ENCODE peak calls at places on chromosomes 11 and 22, in seven cellular contexts. S is dorsolateral prefrontal cortex, O is GM23338, J is A673, P is stomach, C is heart left ventricle, K is AG04449. Q is an unnamed sample.

GRCh38 chr11:57087966-57088365 is 93.8 kb upstream of the LRRC55 start:
- DNase-seq in C (no peak), S (no peak), P (no peak), K (no peak), O (no peak), J (no peak), Q (no peak)

GRCh38 chr22:37196539-37197450 is 8.7 kb upstream of the C1QTNF6 start:
- DNase-seq in C (peak), O (no peak), P (peak), J (peak), S (peak), K (peak), Q (peak)

GRCh38 chr22:41963453-41964105 is 5.7 kb upstream of the SEPTIN3 start:
- DNase-seq in S (peak), P (peak), C (no peak), O (no peak), J (no peak), K (no peak), Q (no peak)

GRCh38 chr11:43508511-43508918 is 149.8 kb downstream of the TTC17 start:
- DNase-seq in O (no peak), C (no peak), J (peak), K (peak), P (no peak), S (no peak), Q (peak)

GRCh38 chr11:124194696-124195418 is 11.7 kb downstream of the OR10D3 start:
- DNase-seq in S (no peak), J (peak), C (no peak), K (no peak), O (peak), P (peak), Q (no peak)

GRCh38 chr22:20391222-20391621 is 2.7 kb upstream of the ZNF74 start:
- DNase-seq in P (no peak), C (no peak), S (no peak), O (no peak), J (no peak), K (no peak), Q (no peak)

GRCh38 chr11:65504671-65505433 is 6.0 kb downstream of the MALAT1 start:
- DNase-seq in P (no peak), O (no peak), C (peak), J (no peak), S (peak), K (no peak), Q (no peak)

GRCh38 chr11:16749666-16750065 is 11.2 kb downstream of the C11orf58 start:
- DNase-seq in C (no peak), P (no peak), S (no peak), K (no peak), O (no peak), J (no peak), Q (no peak)

GRCh38 chr22:40920526-40920925 is 30.7 kb upstream of the RBX1 start:
- DNase-seq in K (no peak), C (no peak), O (no peak), J (no peak), S (no peak), P (no peak), Q (no peak)

GRCh38 chr11:64814712-64815187 is 4.4 kb upstream of the MEN1 start:
- DNase-seq in C (no peak), J (no peak), P (no peak), K (no peak), S (no peak), O (no peak), Q (no peak)

GRCh38 chr11:32050256-32050655 is 40.6 kb upstream of the RCN1 start:
- DNase-seq in S (no peak), K (no peak), C (no peak), P (peak), J (no peak), O (no peak), Q (no peak)

GRCh38 chr22:18024956-18025720 is 777 bp upstream of the MICAL3 start:
- DNase-seq in S (no peak), C (no peak), J (no peak), K (no peak), O (no peak), P (no peak), Q (no peak)

GRCh38 chr11:119339581-119340334 is 925 bp downstream of the C1QTNF5 start:
- DNase-seq in O (peak), K (no peak), S (no peak), C (peak), P (peak), J (peak), Q (no peak)

GRCh38 chr11:67031791-67032561 is 9.0 kb downstream of the SYT12 start:
- DNase-seq in C (no peak), O (no peak), S (no peak), K (no peak), J (no peak), P (no peak), Q (no peak)

GRCh38 chr22:33986167-33986771 is 66.0 kb upstream of the LARGE1 start:
- DNase-seq in P (no peak), C (no peak), J (no peak), K (no peak), O (no peak), S (no peak), Q (no peak)

DNA sequence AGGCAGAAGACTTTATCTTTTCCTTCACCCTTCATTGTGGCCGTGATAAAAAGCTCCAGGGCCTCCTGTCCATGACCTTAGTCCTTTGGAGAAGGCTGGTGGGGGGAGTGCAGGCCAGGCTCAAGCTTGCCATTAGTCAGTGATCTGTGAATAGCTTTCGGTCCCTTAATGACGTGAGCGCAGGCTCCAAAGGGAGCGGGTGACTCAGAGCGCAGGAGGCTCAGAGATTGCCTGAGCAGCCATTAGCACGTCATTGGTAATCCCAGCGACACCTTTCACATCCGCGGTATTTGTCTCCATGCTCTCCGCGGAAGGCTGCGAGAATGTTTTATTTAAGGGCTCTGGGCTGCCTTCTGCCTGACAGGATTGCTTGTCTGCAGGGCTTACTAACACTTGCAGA is 458.5 kb downstream of the METTL15 start:
- DNase-seq in S (peak), K (peak), C (peak), O (peak), J (peak), P (peak), Q (peak)
- H3K4me3 ChIP-seq in S (peak), K (peak), C (peak), O (peak), J (no peak), P (no peak), Q (peak)

DNA sequence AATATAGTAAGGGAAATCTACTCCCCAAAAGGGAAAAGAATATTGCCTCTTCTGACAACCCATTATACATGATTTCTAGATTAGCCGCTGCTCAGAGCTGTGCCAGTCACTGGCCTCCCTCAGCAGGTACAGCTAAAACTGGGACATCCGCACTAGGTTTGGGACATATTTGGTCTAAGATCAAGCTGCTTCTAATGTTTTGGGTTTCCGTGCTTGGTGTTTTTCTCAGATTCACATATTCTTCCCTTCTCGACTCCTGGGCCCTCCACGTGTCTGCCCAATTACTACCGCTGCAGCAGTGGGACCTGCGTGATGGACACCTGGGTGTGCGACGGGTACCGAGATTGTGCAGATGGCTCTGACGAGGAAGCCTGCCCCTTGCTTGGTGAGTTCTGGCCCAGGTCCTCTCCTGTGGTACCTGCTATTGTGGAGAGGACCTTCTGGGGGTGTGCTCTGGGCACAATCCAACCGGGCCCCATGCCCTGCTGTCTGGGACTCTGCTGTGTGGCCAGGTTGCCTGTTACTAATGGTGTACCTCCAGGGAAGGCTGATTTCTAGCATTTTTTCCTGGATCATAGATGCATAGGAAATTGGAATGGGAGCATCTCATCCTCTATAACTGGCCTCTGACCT is 138.1 kb upstream of the SORL1-AS1 start:
- DNase-seq in S (no peak), J (no peak), P (no peak), C (no peak), O (no peak), K (no peak), Q (no peak)
- TF ChIP-seq CTCF in S (no peak), J (no peak), P (no peak), C (no peak), O (no peak), K (no peak), Q (no peak)

DNA sequence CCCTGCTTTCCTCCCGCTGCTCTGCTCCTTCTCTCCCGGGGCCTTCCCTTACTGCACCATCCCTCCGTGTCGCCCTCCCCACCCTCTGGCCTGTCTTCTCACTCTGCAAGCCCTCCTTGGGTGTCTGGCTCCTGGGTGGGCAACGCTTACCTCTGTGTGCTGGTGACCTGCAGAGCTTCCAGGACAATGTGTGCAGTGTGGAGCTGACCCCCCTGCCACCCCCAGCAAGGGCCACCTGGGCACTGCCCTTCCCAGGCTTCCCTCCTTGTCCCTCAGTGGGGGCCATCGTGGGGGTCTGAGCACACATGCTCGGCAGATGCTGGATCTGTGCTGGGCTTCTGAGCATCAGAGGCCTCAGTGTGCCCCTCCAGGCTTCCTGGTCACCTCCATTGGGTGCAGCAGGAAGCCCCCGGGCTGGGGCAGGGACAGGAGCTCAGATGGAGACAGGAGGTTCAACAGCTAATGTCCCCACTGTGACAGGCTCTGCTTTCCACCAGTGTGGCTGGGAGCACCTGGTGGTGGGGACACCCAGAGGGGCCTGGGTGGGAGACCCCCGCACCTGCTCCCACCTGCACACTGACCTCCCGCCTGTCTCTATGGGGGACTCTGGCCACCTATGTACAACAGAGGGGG is 7.8 kb upstream of the BRSK2 start:
- DNase-seq in S (no peak), P (no peak), J (no peak), K (no peak), O (no peak), C (no peak), Q (no peak)
- H3K4me3 ChIP-seq in S (no peak), P (no peak), J (no peak), K (no peak), O (no peak), C (no peak), Q (no peak)

DNA sequence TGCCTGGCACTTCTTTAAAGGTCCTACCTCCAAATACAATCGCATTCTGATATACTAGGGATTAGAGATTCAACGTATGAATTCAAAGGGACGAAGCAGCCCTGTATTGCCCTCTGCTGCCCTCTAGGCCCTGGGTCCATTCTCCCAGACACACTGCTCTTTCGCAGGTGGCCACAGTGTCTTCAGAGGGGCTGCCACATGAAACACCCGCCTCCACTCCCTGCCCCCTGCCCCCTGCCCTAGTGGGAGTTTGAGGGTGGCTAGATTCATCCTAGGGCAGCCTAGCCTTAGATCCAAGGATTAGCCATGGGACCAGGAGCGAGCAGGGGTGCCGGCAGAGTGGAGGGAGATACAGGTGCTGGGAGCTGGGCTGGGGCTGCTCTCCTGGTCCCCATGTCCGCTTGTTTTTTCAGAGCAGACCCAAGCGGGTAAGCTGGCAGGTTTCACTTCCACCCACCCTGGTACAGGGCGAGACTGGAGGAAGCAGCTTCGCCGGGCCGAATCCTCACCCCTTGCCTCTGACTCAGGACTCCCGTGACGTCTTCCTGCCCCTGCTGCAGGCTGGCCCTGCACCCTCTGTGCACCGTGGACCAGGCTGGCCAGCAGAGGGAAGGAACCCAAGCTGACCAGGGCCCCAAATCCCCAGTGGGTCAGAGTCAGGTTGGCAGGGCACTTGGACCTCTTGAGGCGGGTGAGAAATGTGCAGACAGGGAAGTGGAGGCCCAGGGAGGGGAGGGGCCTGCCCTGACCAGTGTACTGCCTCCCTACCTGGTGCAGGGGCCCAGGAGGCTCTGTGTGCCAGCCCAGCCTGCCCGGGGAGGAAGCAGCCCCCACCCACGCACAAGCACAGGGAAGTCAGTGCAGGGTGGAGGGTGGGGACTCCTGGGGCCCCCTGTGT is 28.4 kb upstream of the HMOX1 start:
- DNase-seq in J (no peak), O (peak), S (peak), P (peak), C (peak), K (no peak), Q (no peak)
- TF ChIP-seq CTCF in J (peak), O (peak), S (no peak), P (peak), C (no peak), K (peak), Q (no peak)

GRCh38 chr11:96045622-96046456 is 121.9 kb upstream of the MTMR2 start:
- DNase-seq in P (peak), K (peak), J (no peak), O (peak), S (no peak), C (peak), Q (peak)
- H3K4me3 ChIP-seq in P (peak), K (peak), J (no peak), O (peak), S (peak), C (peak), Q (no peak)

GRCh38 chr22:32281092-32281491 is 25.9 kb upstream of the SLC5A4 start:
- DNase-seq in P (no peak), O (no peak), J (peak), S (no peak), K (no peak), C (no peak), Q (no peak)

GRCh38 chr22:32286290-32286840 is 31.2 kb upstream of the SLC5A4 start:
- DNase-seq in P (no peak), O (no peak), C (no peak), K (no peak), J (no peak), S (no peak), Q (no peak)
- TF ChIP-seq CTCF in P (no peak), O (no peak), C (no peak), K (no peak), J (no peak), S (no peak), Q (no peak)

Q was measured in BJ.